ENCODE peak calls at places on chromosomes 16 and 17, in five cellular contexts. F, B, A, W and V are unnamed samples.

GRCh38 chr16:56245197-56245596 is 53.9 kb downstream of the GNAO1 start:
- DNase-seq in F (no peak), W (no peak), A (no peak), B (no peak), V (no peak)

GRCh38 chr16:48870141-48870540 is 260.2 kb upstream of the N4BP1 start:
- DNase-seq in B (no peak), F (no peak), W (no peak), A (no peak), V (no peak)

GRCh38 chr17:43949777-43950176 is 4.0 kb downstream of the PYY start:
- DNase-seq in F (no peak), B (no peak), A (no peak), W (no peak), V (no peak)

GRCh38 chr16:15507299-15507958 is 73.0 kb downstream of the BMERB1 start:
- DNase-seq in F (peak), W (no peak), B (no peak), A (no peak), V (no peak)

GRCh38 chr16:85678016-85678415 is 10.7 kb downstream of the GINS2 start:
- DNase-seq in F (no peak), W (no peak), B (no peak), A (no peak), V (no peak)

GRCh38 chr16:324451-325334 is 27.8 kb downstream of the AXIN1 start:
- DNase-seq in A (no peak), B (no peak), W (peak), F (no peak), V (no peak)

GRCh38 chr16:75555707-75556512 is at the start of gene TMEM231:
- DNase-seq in W (peak), B (peak), A (peak), F (peak), V (peak)

GRCh38 chr16:23290189-23291062 is 11.7 kb upstream of the SCNN1B start:
- DNase-seq in W (no peak), F (no peak), A (no peak), B (no peak), V (peak)

GRCh38 chr17:62888148-62888547 is 77.9 kb upstream of the TANC2 start:
- DNase-seq in W (no peak), F (no peak), B (no peak), A (no peak), V (no peak)

GRCh38 chr17:19533036-19533717 is 477 bp upstream of the SLC47A1 start:
- DNase-seq in F (no peak), B (no peak), W (no peak), A (no peak), V (no peak)

GRCh38 chr17:36089888-36090836 is at the start of gene CCL3:
- DNase-seq in W (no peak), A (no peak), B (no peak), F (no peak), V (no peak)

GRCh38 chr17:10729334-10730193 is at the start of gene TMEM220:
- DNase-seq in A (peak), B (peak), F (peak), W (peak), V (peak)

GRCh38 chr16:1688807-1689560 is 10.9 kb downstream of the JPT2 start:
- DNase-seq in W (no peak), B (no peak), F (no peak), A (peak), V (no peak)

GRCh38 chr16:49734330-49734729 is 121.6 kb downstream of the ZNF423 start:
- DNase-seq in F (peak), B (no peak), W (peak), A (no peak), V (peak)

GRCh38 chr17:59371426-59372099 is 40.1 kb downstream of the YPEL2 start:
- DNase-seq in B (peak), A (no peak), W (peak), F (peak), V (peak)

GRCh38 chr17:31627960-31628359 is 231.1 kb downstream of the COPRS start:
- DNase-seq in A (no peak), B (no peak), W (no peak), F (no peak), V (no peak)

GRCh38 chr17:81712468-81713003 is 452 bp downstream of the SLC25A10 start:
- DNase-seq in A (peak), W (no peak), B (no peak), F (peak), V (peak)

GRCh38 chr17:43846963-43847369 is at the start of gene CD300LG:
- DNase-seq in F (peak), W (no peak), B (no peak), A (no peak), V (no peak)

GRCh38 chr16:84308120-84308519 is 13.4 kb downstream of the WFDC1 start:
- DNase-seq in W (peak), B (peak), A (no peak), F (peak), V (peak)

GRCh38 chr16:626787-627457 is 3.9 kb upstream of the WFIKKN1 start:
- DNase-seq in A (no peak), W (no peak), B (peak), F (peak), V (peak)

GRCh38 chr17:76382305-76382802 is 2.1 kb upstream of the SPHK1 start:
- DNase-seq in F (no peak), B (no peak), A (peak), W (no peak), V (no peak)

GRCh38 chr16:20889625-20890275 is 10.4 kb downstream of the DCUN1D3 start:
- DNase-seq in A (no peak), W (no peak), F (no peak), B (no peak), V (no peak)

GRCh38 chr16:70490261-70490660 is 33.1 kb downstream of the COG4 start:
- DNase-seq in F (no peak), W (no peak), A (no peak), B (no peak), V (no peak)

GRCh38 chr17:67608691-67609090 is 109.0 kb upstream of the NOL11 start:
- DNase-seq in A (no peak), F (no peak), B (no peak), W (no peak), V (no peak)

GRCh38 chr17:13346081-13346533 is 255.6 kb downstream of the HS3ST3A1 start:
- DNase-seq in B (peak), A (no peak), F (no peak), W (no peak), V (no peak)

GRCh38 chr16:12089492-12090161 is 113.1 kb downstream of the SNX29 start:
- DNase-seq in F (peak), W (peak), B (peak), A (no peak), V (peak)

GRCh38 chr17:14118951-14119350 is 49.6 kb downstream of the COX10 start:
- DNase-seq in B (no peak), W (no peak), F (no peak), A (no peak), V (no peak)

GRCh38 chr16:50311891-50312501 is 45.6 kb downstream of the ADCY7 start:
- DNase-seq in A (peak), W (no peak), B (no peak), F (peak), V (peak)

GRCh38 chr17:48486557-48486956 is 44.3 kb downstream of the HOXB1 start:
- DNase-seq in A (no peak), B (no peak), W (no peak), F (no peak), V (peak)

GRCh38 chr17:1197781-1198490 is 18.2 kb upstream of the ABR start:
- DNase-seq in A (no peak), W (peak), F (peak), B (peak), V (peak)

GRCh38 chr17:29620779-29621500 is 1.8 kb downstream of the CORO6 start:
- DNase-seq in W (no peak), B (no peak), F (no peak), A (no peak), V (peak)

GRCh38 chr17:29620271-29620670 is 2.4 kb downstream of the CORO6 start:
- DNase-seq in A (no peak), W (no peak), F (no peak), B (no peak), V (peak)

GRCh38 chr17:29617481-29618271 is 5.0 kb downstream of the CORO6 start:
- DNase-seq in W (peak), F (peak), B (no peak), A (peak), V (peak)

GRCh38 chr17:29618272-29619065 is 4.2 kb downstream of the CORO6 start:
- DNase-seq in W (no peak), B (no peak), A (no peak), F (no peak), V (peak)

DNA sequence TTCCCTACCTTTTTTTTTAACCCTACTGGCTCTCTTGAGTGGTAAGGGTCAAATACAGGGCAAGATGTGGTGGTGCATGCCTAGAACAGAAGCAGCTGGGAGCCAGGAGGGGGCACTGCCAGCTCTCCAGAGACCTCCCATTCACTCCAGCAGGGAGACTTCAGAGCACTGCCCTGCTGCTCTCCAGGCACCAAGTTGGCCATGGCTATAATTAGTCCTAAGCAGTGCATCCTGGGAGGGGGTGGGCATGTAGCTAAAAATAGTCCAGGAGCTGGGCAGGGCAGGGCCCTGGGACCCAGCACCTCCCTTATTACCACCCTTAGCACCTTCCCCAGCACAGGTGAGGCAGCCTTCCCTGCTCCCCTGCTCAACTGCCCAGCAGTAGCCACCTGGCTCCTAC is 3.5 kb downstream of the CORO6 start:
- DNase-seq in B (no peak), A (no peak), F (no peak), W (no peak), V (peak)
- TF ChIP-seq CTCF in B (no peak), A (no peak), F (no peak), W (peak), V (no peak)

GRCh38 chr16:67270931-67271338 is 8.4 kb upstream of the PLEKHG4 start:
- DNase-seq in F (no peak), W (no peak), B (no peak), A (no peak), V (peak)

GRCh38 chr16:67265834-67266233 is 13.5 kb upstream of the PLEKHG4 start:
- DNase-seq in A (no peak), B (no peak), W (no peak), F (no peak), V (peak)

GRCh38 chr16:67271446-67271845 is 7.9 kb upstream of the PLEKHG4 start:
- DNase-seq in A (no peak), F (no peak), W (no peak), B (no peak), V (peak)

GRCh38 chr16:67268136-67268579 is 11.2 kb upstream of the PLEKHG4 start:
- DNase-seq in F (no peak), B (no peak), W (peak), A (no peak), V (peak)

DNA sequence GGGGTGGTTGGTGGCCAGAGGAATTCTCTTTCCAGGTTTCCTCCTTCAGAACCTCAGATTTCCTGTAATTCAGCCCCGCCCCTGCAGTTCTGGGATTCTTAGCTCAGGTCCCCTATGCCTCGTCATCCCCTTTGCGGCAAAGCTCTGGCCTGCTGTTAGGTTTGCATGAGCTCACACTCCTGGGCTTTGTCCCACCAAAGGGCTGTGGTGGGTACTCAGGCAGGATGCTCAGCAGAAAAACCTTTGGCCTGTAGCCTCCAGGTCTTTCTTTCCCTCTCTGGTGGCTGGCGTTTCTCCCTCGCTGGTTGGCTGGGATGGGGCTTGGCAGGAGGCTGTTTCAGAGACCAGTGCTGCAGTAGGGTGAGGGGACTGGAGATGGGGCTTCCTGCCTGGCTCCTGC is 9.6 kb upstream of the PLEKHG4 start:
- DNase-seq in F (no peak), W (no peak), A (no peak), B (no peak), V (peak)
- TF ChIP-seq CTCF in F (no peak), W (no peak), A (no peak), B (no peak), V (no peak)

DNA sequence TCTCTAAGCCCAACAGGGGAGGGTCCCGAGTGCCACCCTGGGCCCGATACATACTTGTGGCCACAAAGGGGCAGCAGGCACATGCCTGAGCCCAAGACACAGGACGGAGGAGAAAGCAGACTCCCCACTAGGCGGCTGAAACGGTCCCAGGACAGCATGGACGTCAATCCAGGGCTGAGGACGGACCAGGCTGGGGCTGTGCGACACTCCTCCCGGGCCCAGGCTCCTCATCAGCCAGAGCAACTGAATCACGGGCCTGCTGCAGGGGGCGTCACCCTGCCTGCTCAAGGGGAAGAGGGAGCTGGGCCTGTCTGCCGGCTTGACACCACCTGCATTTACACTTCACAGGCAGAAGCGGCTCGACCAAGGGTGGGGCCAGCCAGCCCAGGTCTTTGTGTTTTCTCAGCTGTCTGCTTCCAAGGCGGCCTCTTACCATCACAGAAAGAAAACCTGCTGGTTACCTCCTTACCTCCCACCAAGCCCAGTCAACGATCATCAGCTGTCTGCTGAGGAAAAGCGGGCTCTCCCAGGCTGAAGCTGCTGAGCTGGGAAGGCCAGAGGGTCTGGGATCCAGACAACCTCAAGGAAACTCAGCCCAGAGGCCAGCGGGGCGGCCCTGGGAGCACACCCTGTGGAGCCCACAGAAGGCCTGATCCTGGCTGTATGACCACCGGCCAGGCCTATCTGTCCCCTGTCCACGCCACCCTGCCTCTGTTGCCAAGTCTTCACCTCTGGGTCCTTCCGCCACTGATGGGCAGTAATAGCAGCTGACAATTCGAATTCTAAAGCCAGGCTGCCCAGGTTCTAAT is 26.4 kb downstream of the KIFC3 start:
- DNase-seq in W (no peak), F (no peak), B (no peak), A (no peak), V (no peak)
- TF ChIP-seq CTCF in W (no peak), F (no peak), B (no peak), A (no peak), V (no peak)

DNA sequence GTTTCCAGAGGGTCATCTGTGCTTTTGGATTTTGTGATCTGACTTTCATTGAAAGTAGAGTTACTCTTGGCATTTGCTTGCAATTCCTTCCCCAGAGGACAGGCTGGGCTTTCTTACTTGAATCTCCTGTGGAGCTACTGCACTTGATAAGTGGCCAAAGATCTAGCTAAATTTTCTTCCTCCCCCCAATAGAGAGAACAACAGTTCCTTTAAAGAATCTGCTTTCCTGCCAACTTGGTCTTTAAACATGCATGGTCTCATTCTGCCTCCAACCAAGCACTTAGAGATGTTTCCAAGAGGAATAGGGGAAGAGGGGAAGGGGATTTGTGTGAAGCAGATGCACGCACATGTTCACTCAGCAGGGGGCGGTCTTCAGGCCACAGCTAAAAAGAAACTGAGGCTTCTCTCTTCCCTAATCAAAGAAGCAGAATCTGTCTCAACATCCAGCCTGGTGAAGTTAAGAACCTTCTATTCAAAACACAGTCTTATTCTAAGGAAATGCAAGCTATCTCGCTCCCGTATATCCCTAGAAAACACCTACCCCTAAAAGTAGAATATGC is 229.6 kb downstream of the ZFHX3 start:
- DNase-seq in F (no peak), W (no peak), A (no peak), B (no peak), V (no peak)
- TF ChIP-seq CTCF in F (no peak), W (no peak), A (no peak), B (no peak), V (no peak)